ENCODE peak calls at places on chromosome 9, in four cellular contexts. One of them, this sample, is unnamed.

GRCh38 chr9:129694265-129694664 is 28.8 kb downstream of the PRRX2 start:
- ATAC-seq in upper lobe of left lung: no peak
- ATAC-seq in lung: no peak
- ATAC-seq in left lung: no peak
- ATAC-seq in this sample: no peak

GRCh38 chr9:2262809-2263510 is 247.8 kb downstream of the SMARCA2 start:
- ATAC-seq in left lung: no peak
- ATAC-seq in upper lobe of left lung: no peak
- ATAC-seq in lung: no peak
- ATAC-seq in this sample: no peak

GRCh38 chr9:98045234-98046160 is 11.0 kb upstream of the NANS start:
- ATAC-seq in left lung: peak; percentile 70
- ATAC-seq in upper lobe of left lung: peak; percentile 69
- ATAC-seq in lung: no peak
- ATAC-seq in this sample: no peak

GRCh38 chr9:21580636-21581353 is 98.7 kb upstream of the IFNE start:
- ATAC-seq in lung: no peak
- ATAC-seq in left lung: no peak
- ATAC-seq in upper lobe of left lung: no peak
- ATAC-seq in this sample: no peak

GRCh38 chr9:126488310-126488709 is 125.4 kb upstream of the LMX1B start:
- ATAC-seq in left lung: no peak
- ATAC-seq in upper lobe of left lung: no peak
- ATAC-seq in lung: no peak
- ATAC-seq in this sample: peak; percentile 69

GRCh38 chr9:95089916-95090791 is 227.4 kb downstream of the FANCC start:
- ATAC-seq in left lung: peak; percentile 9
- ATAC-seq in lung: no peak
- ATAC-seq in upper lobe of left lung: peak; percentile 6
- ATAC-seq in this sample: peak; percentile 48

GRCh38 chr9:27440888-27441740 is 83.0 kb upstream of the IFNK start:
- ATAC-seq in lung: no peak
- ATAC-seq in upper lobe of left lung: no peak
- ATAC-seq in left lung: no peak
- ATAC-seq in this sample: no peak

GRCh38 chr9:32940740-32941139 is 60.7 kb downstream of the APTX start:
- ATAC-seq in upper lobe of left lung: no peak
- ATAC-seq in lung: no peak
- ATAC-seq in left lung: no peak
- ATAC-seq in this sample: no peak

GRCh38 chr9:18785604-18786003 is 247.4 kb downstream of the SAXO1 start:
- ATAC-seq in left lung: no peak
- ATAC-seq in upper lobe of left lung: no peak
- ATAC-seq in lung: no peak
- ATAC-seq in this sample: no peak

GRCh38 chr9:35163413-35163812 is 1.6 kb downstream of the UNC13B start:
- ATAC-seq in upper lobe of left lung: no peak
- ATAC-seq in lung: no peak
- ATAC-seq in left lung: no peak
- ATAC-seq in this sample: no peak

GRCh38 chr9:71509054-71509453 is 259.3 kb downstream of the CEMIP2 start:
- ATAC-seq in lung: no peak
- ATAC-seq in upper lobe of left lung: no peak
- ATAC-seq in left lung: no peak
- ATAC-seq in this sample: no peak

GRCh38 chr9:101848485-101848919 is 110.1 kb upstream of the GRIN3A start:
- ATAC-seq in lung: no peak
- ATAC-seq in left lung: peak; percentile 47
- ATAC-seq in upper lobe of left lung: no peak
- ATAC-seq in this sample: no peak

DNA sequence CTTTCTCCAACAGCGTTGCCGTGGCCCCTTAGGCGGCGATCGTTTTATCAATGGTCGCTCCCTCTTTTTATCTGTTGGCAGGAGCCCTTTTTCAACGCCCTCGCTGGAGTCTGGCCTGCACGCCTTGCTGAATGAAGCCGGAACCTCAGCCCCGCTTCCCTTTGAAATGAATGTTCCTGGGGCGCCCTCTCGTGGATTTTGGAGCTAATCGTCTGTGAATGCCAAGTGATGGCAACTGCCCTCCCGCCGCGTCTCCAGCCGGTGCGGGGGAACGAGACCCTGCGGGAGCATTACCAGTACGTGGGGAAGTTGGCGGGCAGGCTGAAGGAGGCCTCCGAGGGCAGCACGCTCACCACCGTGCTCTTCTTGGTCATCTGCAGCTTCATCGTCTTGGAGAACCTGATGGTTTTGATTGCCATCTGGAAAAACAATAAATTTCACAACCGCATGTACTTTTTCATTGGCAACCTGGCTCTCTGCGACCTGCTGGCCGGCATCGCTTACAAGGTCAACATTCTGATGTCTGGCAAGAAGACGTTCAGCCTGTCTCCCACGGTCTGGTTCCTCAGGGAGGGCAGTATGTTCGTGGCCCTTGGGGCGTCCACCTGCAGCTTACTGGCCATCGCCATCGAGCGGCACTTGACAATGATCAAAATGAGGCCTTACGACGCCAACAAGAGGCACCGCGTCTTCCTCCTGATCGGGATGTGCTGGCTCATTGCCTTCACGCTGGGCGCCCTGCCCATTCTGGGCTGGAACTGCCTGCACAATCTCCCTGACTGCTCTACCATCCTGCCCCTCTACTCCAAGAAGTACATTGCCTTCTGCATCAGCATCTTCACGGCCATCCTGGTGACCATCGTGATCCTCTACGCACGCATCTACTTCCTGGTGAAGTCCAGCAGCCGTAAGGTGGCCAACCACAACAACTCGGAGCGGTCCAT is 10.0 kb downstream of the S1PR3 start:
- ATAC-seq in upper lobe of left lung: peak; percentile 93
- ATAC-seq in left lung: peak; percentile 94
- ATAC-seq in lung: peak; percentile 70
- ATAC-seq in this sample: peak; percentile 59
- H3K4me1 ChIP-seq in upper lobe of left lung: peaks cover 10% of the 10 kb centered on the region
- H3K4me1 ChIP-seq in left lung: peaks cover 17% of the 10 kb centered on the region
- H3K4me1 ChIP-seq in lung: peaks cover 2% of the 10 kb centered on the region
- H3K4me1 ChIP-seq in this sample: peaks cover 52% of the 10 kb centered on the region

GRCh38 chr9:92720209-92720765 is 44.3 kb downstream of the BICD2 start:
- ATAC-seq in left lung: no peak
- ATAC-seq in lung: no peak
- ATAC-seq in upper lobe of left lung: no peak
- ATAC-seq in this sample: no peak

GRCh38 chr9:92716557-92716956 is 46.6 kb upstream of the IPPK start:
- ATAC-seq in left lung: peak; percentile 81
- ATAC-seq in lung: peak; percentile 86
- ATAC-seq in upper lobe of left lung: peak; percentile 81
- ATAC-seq in this sample: peak; percentile 40

GRCh38 chr9:92719028-92719647 is 45.5 kb downstream of the BICD2 start:
- ATAC-seq in left lung: no peak
- ATAC-seq in lung: no peak
- ATAC-seq in upper lobe of left lung: no peak
- ATAC-seq in this sample: no peak

GRCh38 chr9:92717201-92718085 is 47.2 kb downstream of the BICD2 start:
- ATAC-seq in upper lobe of left lung: no peak
- ATAC-seq in lung: no peak
- ATAC-seq in left lung: no peak
- ATAC-seq in this sample: no peak

DNA sequence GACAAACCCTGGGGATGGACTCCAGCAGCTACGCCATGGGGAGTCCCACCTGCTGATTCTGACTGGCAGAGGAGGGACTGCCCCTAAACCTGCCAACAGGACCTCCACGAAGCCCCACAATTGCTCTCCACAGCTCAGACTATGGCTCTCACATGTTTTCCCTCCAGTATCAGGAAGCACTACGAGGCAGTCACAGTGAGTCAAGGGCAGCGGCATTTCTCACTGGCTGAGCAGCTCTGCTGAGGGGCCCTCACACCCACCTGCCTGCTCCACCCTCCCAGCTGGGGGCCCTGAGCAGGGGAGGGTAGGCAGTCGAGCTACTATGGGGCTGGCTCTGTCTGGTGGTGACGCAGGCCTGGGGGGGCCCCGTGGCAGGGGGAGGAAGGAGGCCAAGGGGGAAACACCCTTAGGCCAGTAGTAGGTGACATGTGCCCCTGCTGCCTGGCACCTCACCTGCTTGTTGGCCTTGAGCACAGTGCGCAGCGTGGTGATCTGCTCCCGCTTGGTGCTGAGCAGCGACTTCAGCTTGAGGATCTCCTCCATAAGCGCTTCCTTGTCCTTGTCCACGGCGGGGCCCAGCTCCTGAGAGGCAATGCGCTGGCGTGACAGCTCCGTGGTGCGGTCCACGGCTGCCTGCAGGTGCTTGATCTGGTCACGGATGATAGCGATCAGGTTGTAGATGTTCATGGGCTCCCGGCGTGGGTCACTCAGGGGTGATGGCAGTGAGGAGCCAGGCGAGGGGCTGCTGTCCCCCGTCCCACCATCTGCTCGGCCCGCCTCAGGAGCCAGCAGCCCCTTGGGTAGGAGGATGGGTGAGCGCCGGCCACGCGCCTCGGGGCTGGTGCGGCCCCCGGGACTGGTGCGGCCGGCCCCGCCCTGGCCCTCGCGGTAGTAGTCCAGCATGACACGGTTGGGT is 46.3 kb downstream of the BICD2 start:
- ATAC-seq in lung: no peak
- ATAC-seq in upper lobe of left lung: no peak
- ATAC-seq in left lung: no peak
- ATAC-seq in this sample: no peak
- H3K36me3 ChIP-seq in lung: peaks cover 78% of the 10 kb centered on the region
- H3K36me3 ChIP-seq in upper lobe of left lung: peaks cover 35% of the 10 kb centered on the region
- H3K36me3 ChIP-seq in left lung: peaks cover 96% of the 10 kb centered on the region
- H3K36me3 ChIP-seq in this sample: no peaks in the 10 kb centered on the region

GRCh38 chr9:37348917-37349316 is 73.6 kb upstream of the GRHPR start:
- ATAC-seq in left lung: no peak
- ATAC-seq in lung: no peak
- ATAC-seq in upper lobe of left lung: no peak
- ATAC-seq in this sample: no peak
- H3K27ac ChIP-seq in left lung: no peak overlapping the region
- H3K27ac ChIP-seq in lung: no peak overlapping the region
- H3K27ac ChIP-seq in upper lobe of left lung: no peak overlapping the region
- H3K27ac ChIP-seq in this sample: no peak overlapping the region

GRCh38 chr9:20538956-20539355 is 83.3 kb downstream of the MLLT3 start:
- ATAC-seq in left lung: no peak
- ATAC-seq in upper lobe of left lung: no peak
- ATAC-seq in lung: no peak
- ATAC-seq in this sample: no peak
- H3K4me1 ChIP-seq in left lung: no peaks in the 10 kb centered on the region
- H3K4me1 ChIP-seq in upper lobe of left lung: no peaks in the 10 kb centered on the region
- H3K4me1 ChIP-seq in lung: no peaks in the 10 kb centered on the region
- H3K4me1 ChIP-seq in this sample: no peaks in the 10 kb centered on the region

GRCh38 chr9:109086221-109086620 is 33.5 kb downstream of the TMEM245 start:
- ATAC-seq in lung: no peak
- ATAC-seq in left lung: peak; percentile 38
- ATAC-seq in upper lobe of left lung: peak; percentile 51
- ATAC-seq in this sample: no peak

GRCh38 chr9:109085510-109085909 is 34.2 kb downstream of the TMEM245 start:
- ATAC-seq in lung: no peak
- ATAC-seq in left lung: no peak
- ATAC-seq in upper lobe of left lung: no peak
- ATAC-seq in this sample: no peak

GRCh38 chr9:109083813-109084405 is 35.8 kb downstream of the TMEM245 start:
- ATAC-seq in upper lobe of left lung: no peak
- ATAC-seq in left lung: peak; percentile 71
- ATAC-seq in lung: peak; percentile 66
- ATAC-seq in this sample: no peak

GRCh38 chr9:109082091-109082620 is 37.6 kb downstream of the TMEM245 start:
- ATAC-seq in upper lobe of left lung: no peak
- ATAC-seq in left lung: no peak
- ATAC-seq in lung: no peak
- ATAC-seq in this sample: no peak

DNA sequence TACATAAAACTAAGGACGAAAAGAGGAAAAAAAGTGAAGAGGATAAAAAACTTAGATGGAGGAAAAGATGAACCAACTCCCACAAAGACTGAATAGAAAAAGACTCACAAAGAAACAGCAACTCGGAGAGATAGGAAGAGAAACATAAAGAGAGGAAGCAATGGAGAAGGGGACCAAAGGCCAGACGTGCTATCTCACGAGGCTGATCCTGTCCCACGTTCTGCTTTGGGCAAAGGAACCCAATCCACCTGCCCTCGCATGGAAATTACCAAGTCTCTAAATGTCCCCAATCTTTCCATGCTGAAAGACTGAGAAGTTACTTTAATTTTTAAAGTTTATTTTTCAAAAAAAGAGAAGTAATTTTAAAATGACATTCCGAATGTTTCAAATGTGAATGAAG is 36.6 kb downstream of the TMEM245 start:
- ATAC-seq in lung: no peak
- ATAC-seq in left lung: no peak
- ATAC-seq in upper lobe of left lung: no peak
- ATAC-seq in this sample: no peak
- H3K36me3 ChIP-seq in lung: peaks cover 5% of the 10 kb centered on the region
- H3K36me3 ChIP-seq in left lung: peaks cover 36% of the 10 kb centered on the region
- H3K36me3 ChIP-seq in upper lobe of left lung: peaks cover 3% of the 10 kb centered on the region
- H3K36me3 ChIP-seq in this sample: peaks cover 70% of the 10 kb centered on the region

GRCh38 chr9:136566899-136567298 is 21.1 kb upstream of the NOTCH1 start:
- ATAC-seq in lung: no peak
- ATAC-seq in left lung: no peak
- ATAC-seq in upper lobe of left lung: no peak
- ATAC-seq in this sample: no peak

GRCh38 chr9:136565075-136565721 is 19.4 kb upstream of the NOTCH1 start:
- ATAC-seq in upper lobe of left lung: peak; percentile 9
- ATAC-seq in left lung: peak; percentile 1
- ATAC-seq in lung: no peak
- ATAC-seq in this sample: no peak

GRCh38 chr9:136567651-136568287 is 21.9 kb upstream of the NOTCH1 start:
- ATAC-seq in lung: no peak
- ATAC-seq in left lung: peak; percentile 71
- ATAC-seq in upper lobe of left lung: peak; percentile 70
- ATAC-seq in this sample: peak; percentile 80

GRCh38 chr9:136565722-136566552 is 20.1 kb upstream of the NOTCH1 start:
- ATAC-seq in upper lobe of left lung: no peak
- ATAC-seq in left lung: no peak
- ATAC-seq in lung: no peak
- ATAC-seq in this sample: no peak

GRCh38 chr9:136566553-136566895 is 20.7 kb upstream of the NOTCH1 start:
- ATAC-seq in upper lobe of left lung: no peak
- ATAC-seq in left lung: no peak
- ATAC-seq in lung: no peak
- ATAC-seq in this sample: no peak
- H3K27ac ChIP-seq in upper lobe of left lung: peak overlapping the region; percentile 75
- H3K27ac ChIP-seq in left lung: no peak overlapping the region
- H3K27ac ChIP-seq in lung: no peak overlapping the region
- H3K27ac ChIP-seq in this sample: peak overlapping the region; percentile 74

GRCh38 chr9:127555830-127556820 is 56.0 kb upstream of the STXBP1 start:
- ATAC-seq in upper lobe of left lung: peak; percentile 83
- ATAC-seq in lung: peak; percentile 76
- ATAC-seq in left lung: peak; percentile 86
- ATAC-seq in this sample: peak; percentile 75

GRCh38 chr9:127557466-127557869 is 54.6 kb upstream of the STXBP1 start:
- ATAC-seq in left lung: no peak
- ATAC-seq in upper lobe of left lung: no peak
- ATAC-seq in lung: no peak
- ATAC-seq in this sample: no peak

GRCh38 chr9:127553793-127554192 is 58.3 kb upstream of the STXBP1 start:
- ATAC-seq in upper lobe of left lung: no peak
- ATAC-seq in lung: no peak
- ATAC-seq in left lung: no peak
- ATAC-seq in this sample: no peak

GRCh38 chr9:127556871-127557270 is 55.2 kb upstream of the STXBP1 start:
- ATAC-seq in upper lobe of left lung: no peak
- ATAC-seq in left lung: no peak
- ATAC-seq in lung: no peak
- ATAC-seq in this sample: no peak

GRCh38 chr9:127554966-127555829 is 56.9 kb upstream of the STXBP1 start:
- ATAC-seq in upper lobe of left lung: no peak
- ATAC-seq in left lung: no peak
- ATAC-seq in lung: no peak
- ATAC-seq in this sample: no peak
- H3K4me1 ChIP-seq in upper lobe of left lung: peaks cover 99% of the 10 kb centered on the region
- H3K4me1 ChIP-seq in left lung: peaks cover 96% of the 10 kb centered on the region
- H3K4me1 ChIP-seq in lung: peaks cover 65% of the 10 kb centered on the region
- H3K4me1 ChIP-seq in this sample: peaks cover 44% of the 10 kb centered on the region

This sample was measured in gastroesophageal sphincter.